ENCODE peak calls at places on chromosomes 16 and 17, in four cellular contexts. H is fibroblast of villous mesenchyme, R is uterus, Q is upper lobe of left lung. D is an unnamed sample.

GRCh38 chr16:88810166-88810867 is 1.4 kb downstream of the APRT start:
- DNase-seq in H (no peak), Q (peak; percentile 50), R (no peak), D (no peak)

GRCh38 chr17:29292071-29292991 is 1.6 kb downstream of the NUFIP2 start:
- DNase-seq in H (peak; percentile 55), Q (peak; percentile 91), R (peak; percentile 70), D (no peak)

GRCh38 chr16:89958068-89958467 is 9.5 kb downstream of the DEF8 start:
- DNase-seq in Q (no peak), R (no peak), H (peak; percentile 16), D (no peak)

GRCh38 chr16:4597174-4597573 is 17.5 kb downstream of the UBALD1 start:
- DNase-seq in Q (peak; percentile 55), R (no peak), H (no peak), D (no peak)

GRCh38 chr16:19524866-19525723 is 1.4 kb downstream of the CCP110 start:
- DNase-seq in H (peak; percentile 32), R (no peak), Q (no peak), D (no peak)

GRCh38 chr17:82228842-82229685 is at the start of gene SLC16A3:
- DNase-seq in H (peak; percentile 81), R (peak; percentile 58), Q (peak; percentile 96), D (peak; percentile 74)

GRCh38 chr16:2799205-2799851 is 1.1 kb downstream of the PRSS41 start:
- DNase-seq in R (no peak), H (no peak), Q (no peak), D (no peak)

GRCh38 chr16:47956881-47957280 is 198.9 kb downstream of the ABCC12 start:
- DNase-seq in H (no peak), Q (no peak), R (no peak), D (no peak)

GRCh38 chr17:31373150-31374082 is 18.1 kb upstream of the RAB11FIP4 start:
- DNase-seq in Q (no peak), R (no peak), H (peak; percentile 68), D (no peak)

GRCh38 chr17:61436273-61436672 is 15.9 kb upstream of the TBX4 start:
- DNase-seq in H (no peak), R (no peak), Q (no peak), D (no peak)

GRCh38 chr17:57672971-57673370 is 72.1 kb downstream of the CCDC182 start:
- DNase-seq in H (no peak), Q (no peak), R (no peak), D (no peak)

GRCh38 chr16:77387810-77388209 is 47.0 kb downstream of the ADAMTS18 start:
- DNase-seq in H (no peak), Q (no peak), R (no peak), D (no peak)

GRCh38 chr16:57870753-57871454 is 68.6 kb upstream of the KIFC3 start:
- DNase-seq in Q (no peak), H (no peak), R (no peak), D (no peak)

GRCh38 chr17:73347355-73347754 is 35.6 kb upstream of the CDC42EP4 start:
- DNase-seq in R (peak; percentile 65), Q (no peak), H (no peak), D (no peak)

GRCh38 chr17:80791758-80792284 is 199.8 kb upstream of the CHMP6 start:
- DNase-seq in Q (no peak), H (peak; percentile 98), R (peak; percentile 79), D (no peak)

GRCh38 chr17:38715216-38715943 is 10.3 kb downstream of the MLLT6 start:
- DNase-seq in Q (no peak), R (no peak), H (no peak), D (no peak)

GRCh38 chr16:47565454-47565853 is 104.3 kb downstream of the PHKB start:
- DNase-seq in R (no peak), H (peak; percentile 71), Q (no peak), D (no peak)

GRCh38 chr17:64537488-64537887 is 30.7 kb downstream of the CEP95 start:
- DNase-seq in H (no peak), Q (no peak), R (no peak), D (no peak)
- TF ChIP-seq CTCF in H (no peak), Q (no peak), R (no peak), D (no peak)

GRCh38 chr16:67235816-67236547 is 9.1 kb downstream of the TMEM208 start:
- DNase-seq in R (no peak), Q (no peak), H (no peak), D (no peak)
- TF ChIP-seq CTCF in R (no peak), Q (no peak), H (no peak), D (no peak)

GRCh38 chr16:72854537-72854936 is 193.4 kb downstream of the ZFHX3 start:
- DNase-seq in H (no peak), Q (no peak), R (no peak), D (no peak)

GRCh38 chr16:72858611-72859493 is 189.1 kb downstream of the ZFHX3 start:
- DNase-seq in H (peak; percentile 73), Q (no peak), R (peak; percentile 32), D (no peak)

GRCh38 chr16:72857841-72858594 is 189.9 kb downstream of the ZFHX3 start:
- DNase-seq in R (no peak), H (no peak), Q (no peak), D (no peak)

GRCh38 chr16:72859581-72859980 is 188.3 kb downstream of the ZFHX3 start:
- DNase-seq in H (no peak), R (no peak), Q (no peak), D (no peak)

DNA sequence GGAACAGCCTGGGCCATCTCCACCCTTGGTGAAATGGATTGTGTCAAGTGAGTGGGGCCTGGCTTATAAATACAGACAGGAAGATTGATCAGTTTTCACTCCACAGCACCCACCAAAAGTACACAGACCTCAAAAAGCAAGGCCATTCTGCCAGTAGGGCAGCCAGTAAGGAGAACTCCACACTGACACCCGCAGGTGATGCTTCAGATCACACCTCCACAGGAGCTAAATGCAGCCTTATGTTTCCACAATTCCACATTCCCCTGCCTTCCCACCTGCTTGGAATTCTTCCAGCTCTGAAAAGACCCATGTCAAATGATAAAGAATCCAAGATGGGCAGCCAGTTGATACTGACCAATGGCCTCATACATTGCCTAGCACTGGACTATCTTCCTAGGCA is 191.1 kb downstream of the ZFHX3 start:
- DNase-seq in H (no peak), Q (no peak), R (no peak), D (no peak)
- TF ChIP-seq CTCF in H (peak; percentile 51), Q (no peak), R (no peak), D (no peak)

GRCh38 chr16:56277040-56277439 is 85.8 kb downstream of the GNAO1 start:
- DNase-seq in Q (no peak), H (no peak), R (no peak), D (no peak)
- TF ChIP-seq CTCF in Q (no peak), H (peak; percentile 36), R (no peak), D (no peak)

GRCh38 chr16:80968386-80969113 is 38.1 kb downstream of the CMC2 start:
- DNase-seq in R (no peak), Q (no peak), H (no peak), D (no peak)
- TF ChIP-seq CTCF in R (no peak), Q (no peak), H (peak; percentile 28), D (no peak)

GRCh38 chr17:11142231-11142630 is 98.8 kb upstream of the SHISA6 start:
- DNase-seq in R (no peak), H (no peak), Q (no peak), D (no peak)

GRCh38 chr17:11140501-11140900 is 100.5 kb upstream of the SHISA6 start:
- DNase-seq in Q (no peak), R (no peak), H (no peak), D (no peak)

GRCh38 chr17:11140028-11140427 is 101.0 kb upstream of the SHISA6 start:
- DNase-seq in Q (no peak), R (no peak), H (no peak), D (no peak)

GRCh38 chr17:11144358-11145233 is 96.4 kb upstream of the SHISA6 start:
- DNase-seq in R (no peak), Q (no peak), H (peak; percentile 2), D (no peak)
- TF ChIP-seq CTCF in R (peak; percentile 51), Q (no peak), H (peak; percentile 29), D (no peak)

GRCh38 chr16:61936522-61936921 is 99.7 kb downstream of the CDH8 start:
- DNase-seq in Q (no peak), R (no peak), H (no peak), D (no peak)
- TF ChIP-seq CTCF in Q (no peak), R (no peak), H (peak; percentile 15), D (no peak)

DNA sequence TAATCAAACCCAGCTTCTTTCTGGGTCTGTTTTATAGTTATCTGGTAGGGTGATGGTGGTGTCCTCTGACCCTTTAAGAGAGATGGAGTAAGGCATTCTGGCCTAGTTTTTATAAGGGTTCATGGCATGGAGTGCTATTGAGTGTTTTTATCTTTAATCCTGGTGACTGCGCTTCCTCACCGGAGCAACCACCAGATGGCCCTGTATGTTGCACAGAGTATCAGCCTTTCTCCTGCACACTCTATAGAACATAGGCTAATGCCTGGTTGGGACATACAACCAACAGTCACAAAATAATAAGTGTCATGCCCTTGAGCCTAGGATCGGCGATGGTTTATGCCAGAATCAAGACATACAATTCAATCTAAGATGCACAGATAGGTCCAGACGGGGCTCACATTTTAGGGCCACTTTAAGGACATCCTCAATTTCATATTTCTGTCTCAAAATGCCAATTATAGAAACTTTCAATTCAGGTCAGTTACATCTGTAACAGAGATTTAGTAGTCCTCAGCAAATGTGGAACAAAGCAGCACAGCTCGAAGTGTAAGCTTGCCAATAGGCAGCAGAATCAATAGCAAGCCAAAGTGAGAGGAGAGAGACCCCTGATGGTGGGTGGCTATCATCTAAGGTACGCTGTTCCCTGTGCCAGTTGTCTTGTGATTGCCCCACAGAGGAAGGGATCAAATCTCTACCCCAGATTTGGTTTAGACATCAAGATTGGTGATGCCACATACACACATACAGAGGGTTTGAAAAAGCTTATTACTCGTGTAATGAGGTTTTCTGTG is 37.2 kb upstream of the HOXB9 start:
- DNase-seq in H (no peak), Q (no peak), R (no peak), D (no peak)
- TF ChIP-seq CTCF in H (peak; percentile 39), Q (no peak), R (no peak), D (no peak)

D was measured in activated B cell treated with CpG ODN at 0.5 μM for 24 hours.